ENCODE peak calls at places on chromosomes 6 and 20, in four cellular contexts. F is bronchial epithelial cell, N is cardiac fibroblast, Z is hepatocyte. W is an unnamed sample.

GRCh38 chr6:47242483-47243386 is 67.0 kb downstream of the TNFRSF21 start:
- DNase-seq in F (peak; percentile 93), N (peak; percentile 94), Z (peak; percentile 92), W (no peak)

GRCh38 chr6:109053285-109053684 is 41.4 kb downstream of the SESN1 start:
- DNase-seq in F (no peak), N (no peak), Z (no peak), W (no peak)

GRCh38 chr6:7165736-7166296 is 58.1 kb downstream of the RREB1 start:
- DNase-seq in Z (no peak), N (no peak), F (no peak), W (no peak)

GRCh38 chr6:93164781-93165180 is 254.6 kb downstream of the EPHA7 start:
- DNase-seq in F (peak; percentile 29), Z (peak; percentile 64), N (no peak), W (no peak)

GRCh38 chr6:34522740-34523139 is 33.4 kb downstream of the SPDEF start:
- DNase-seq in N (no peak), F (no peak), Z (no peak), W (no peak)

GRCh38 chr6:83071707-83072106 is 4.2 kb downstream of the DOP1A start:
- DNase-seq in Z (no peak), N (no peak), F (peak; percentile 94), W (no peak)

GRCh38 chr6:33622456-33623431 is 1.6 kb downstream of the ITPR3 start:
- DNase-seq in F (peak; percentile 74), N (peak; percentile 46), Z (peak; percentile 58), W (no peak)

GRCh38 chr6:154502564-154502963 is 7.9 kb downstream of the CNKSR3 start:
- DNase-seq in Z (no peak), F (no peak), N (no peak), W (no peak)

GRCh38 chr6:30774701-30775100 is 30.4 kb upstream of the IER3 start:
- DNase-seq in F (no peak), Z (no peak), N (no peak), W (no peak)

GRCh38 chr20:41978246-41978790 is 360.1 kb upstream of the CHD6 start:
- DNase-seq in N (no peak), F (no peak), Z (no peak), W (no peak)

GRCh38 chr6:13711384-13711725 is 280 bp downstream of the RANBP9 start:
- DNase-seq in F (peak; percentile 26), N (no peak), Z (no peak), W (no peak)